ENCODE peak calls at places on chromosomes 11 and 22, in five cellular contexts. H, Z, X, G and U are unnamed samples.

GRCh38 chr11:18804621-18805020 is 13.0 kb upstream of the PTPN5 start:
- DNase-seq in H (no peak), Z (no peak), X (no peak), G (no peak), U (no peak)

GRCh38 chr11:106304274-106304673 is 226.8 kb downstream of the AASDHPPT start:
- DNase-seq in H (no peak), Z (no peak), X (no peak), G (no peak), U (no peak)

GRCh38 chr22:45202333-45203149 is 38.2 kb downstream of the KIAA0930 start:
- DNase-seq in H (no peak), Z (no peak), X (no peak), G (peak), U (no peak)

GRCh38 chr11:133202816-133203215 is 329.5 kb downstream of the OPCML start:
- DNase-seq in H (no peak), Z (no peak), X (no peak), G (no peak), U (no peak)

GRCh38 chr22:45552580-45553332 is 50.1 kb downstream of the FBLN1 start:
- DNase-seq in H (peak), Z (peak), X (no peak), G (peak), U (no peak)

GRCh38 chr11:64372802-64373597 is 14.0 kb downstream of the RPS6KA4 start:
- DNase-seq in H (peak), Z (no peak), X (no peak), G (no peak), U (no peak)

GRCh38 chr22:20086101-20086599 is 6.1 kb downstream of the DGCR8 start:
- DNase-seq in H (no peak), Z (no peak), X (no peak), G (no peak), U (no peak)

GRCh38 chr11:111105566-111105965 is 140.0 kb upstream of the POU2AF2 start:
- DNase-seq in H (no peak), Z (no peak), X (no peak), G (no peak), U (no peak)

GRCh38 chr22:46748948-46749681 is 11.1 kb upstream of the CERK start:
- DNase-seq in H (no peak), Z (no peak), X (peak), G (peak), U (no peak)

GRCh38 chr11:12465332-12465731 is 88.0 kb downstream of the PARVA start:
- DNase-seq in H (no peak), Z (no peak), X (no peak), G (no peak), U (no peak)

GRCh38 chr11:66568124-66568916 is at the start of gene CTSF:
- DNase-seq in H (peak), Z (peak), X (peak), G (peak), U (peak)

GRCh38 chr11:61810671-61811175 is 6.1 kb downstream of the FADS1 start:
- DNase-seq in H (no peak), Z (no peak), X (no peak), G (no peak), U (no peak)

GRCh38 chr11:59777104-59777503 is 21.9 kb downstream of the STX3 start:
- DNase-seq in H (no peak), Z (no peak), X (no peak), G (no peak), U (no peak)

GRCh38 chr11:59779487-59779886 is 24.3 kb downstream of the STX3 start:
- DNase-seq in H (no peak), Z (no peak), X (no peak), G (no peak), U (no peak)

GRCh38 chr11:59773082-59773438 is 17.9 kb downstream of the STX3 start:
- DNase-seq in H (no peak), Z (no peak), X (no peak), G (no peak), U (no peak)

GRCh38 chr11:59778122-59778521 is 22.9 kb downstream of the STX3 start:
- DNase-seq in H (no peak), Z (no peak), X (no peak), G (no peak), U (no peak)

DNA sequence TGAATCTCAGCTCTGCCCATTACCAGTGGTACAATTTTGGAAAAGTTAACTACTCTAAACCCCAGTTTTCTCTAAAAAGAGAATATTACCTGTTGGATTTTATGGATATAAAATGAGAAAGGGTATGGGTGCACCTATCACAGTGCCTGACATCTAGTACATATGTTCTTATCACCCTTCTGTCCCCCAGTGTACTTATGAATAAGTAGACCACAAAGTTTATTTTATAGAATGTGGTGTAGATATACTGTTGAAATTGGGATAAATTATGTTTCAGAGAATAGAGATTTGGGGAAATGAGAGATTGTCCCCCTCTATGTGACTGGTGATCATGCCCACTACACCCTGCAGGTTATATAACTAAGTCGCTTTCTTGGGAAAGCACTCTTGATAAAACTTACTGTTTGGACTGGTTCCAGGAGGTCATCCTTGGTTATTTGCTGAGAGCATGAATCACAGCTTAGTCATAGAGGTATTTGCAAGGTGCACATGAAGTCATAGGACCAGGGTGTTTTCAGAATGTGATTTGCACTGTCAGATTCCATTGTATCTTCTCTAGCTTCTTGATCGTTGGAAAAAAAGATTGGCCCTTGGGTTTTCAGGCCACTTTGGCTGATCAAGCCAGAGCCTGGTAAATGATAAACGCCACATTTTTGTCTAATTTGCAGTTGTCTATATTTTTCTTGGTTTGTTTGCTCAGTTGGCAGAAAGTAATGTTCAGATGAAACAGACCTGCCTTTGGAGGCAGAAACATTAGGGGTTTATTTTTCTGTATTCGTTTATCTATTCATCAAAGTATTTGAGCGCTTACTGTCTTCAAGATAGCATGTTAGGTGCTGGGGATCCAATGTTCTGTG is 21.3 kb downstream of the STX3 start:
- DNase-seq in H (no peak), Z (no peak), X (peak), G (no peak), U (no peak)
- TF ChIP-seq POLR2AphosphoS5 in H (no peak), Z (no peak), X (peak), G (no peak), U (no peak)

GRCh38 chr11:9039194-9039593 is 35.4 kb upstream of the NRIP3 start:
- DNase-seq in H (no peak), Z (peak), X (no peak), G (no peak), U (no peak)
- TF ChIP-seq POLR2AphosphoS5 in H (no peak), Z (no peak), X (no peak), G (no peak), U (no peak)

GRCh38 chr11:117928818-117929567 is at the start of gene TMPRSS13:
- DNase-seq in H (peak), Z (no peak), X (no peak), G (peak), U (no peak)
- TF ChIP-seq POLR2AphosphoS5 in H (no peak), Z (no peak), X (no peak), G (no peak), U (no peak)

DNA sequence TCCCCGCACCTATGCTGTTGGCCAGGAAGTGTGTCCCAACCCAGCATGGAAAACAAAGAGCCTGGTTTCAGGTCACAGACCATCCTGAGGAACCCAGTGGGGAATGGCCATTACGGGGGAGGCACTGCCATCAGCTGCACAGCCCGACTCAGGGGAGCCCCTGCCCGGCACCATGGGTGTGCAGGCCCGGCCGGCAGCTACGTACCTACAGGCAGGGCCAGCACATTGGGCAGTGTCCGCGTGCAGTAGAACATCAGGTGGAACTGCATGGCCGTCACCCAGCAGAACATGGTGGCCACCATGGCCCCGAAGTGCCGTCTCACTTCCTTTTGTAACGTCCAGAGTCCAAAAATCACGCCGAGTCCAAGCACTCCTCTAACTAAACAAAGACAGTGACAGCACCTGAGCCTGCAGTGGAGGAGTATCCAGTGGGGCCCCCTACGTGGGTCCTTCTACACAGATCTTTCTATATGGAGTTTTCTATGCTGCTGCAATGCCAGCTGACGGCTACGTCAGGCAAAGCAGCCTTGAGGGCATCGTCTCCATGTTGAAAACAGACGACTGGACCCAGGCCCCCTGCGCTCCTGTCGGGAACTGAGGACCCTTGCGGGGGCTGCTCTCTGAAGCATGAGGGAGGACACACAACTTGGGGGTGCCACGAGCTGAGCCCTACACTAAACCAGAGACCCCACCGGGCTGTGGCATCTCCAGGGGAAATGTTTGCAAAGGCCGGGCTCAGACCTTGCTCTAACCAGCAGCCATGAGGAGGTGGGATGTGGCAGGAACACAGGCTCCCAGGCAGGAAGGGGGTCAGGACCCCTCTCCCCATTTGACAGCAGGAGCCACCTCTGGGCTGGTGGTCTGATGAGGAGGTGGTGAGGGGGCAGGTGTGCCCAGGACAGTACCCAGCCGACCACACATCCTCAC is 7.7 kb downstream of the ALG12 start:
- DNase-seq in H (no peak), Z (no peak), X (no peak), G (peak), U (no peak)
- TF ChIP-seq POLR2AphosphoS5 in H (no peak), Z (no peak), X (no peak), G (no peak), U (no peak)

DNA sequence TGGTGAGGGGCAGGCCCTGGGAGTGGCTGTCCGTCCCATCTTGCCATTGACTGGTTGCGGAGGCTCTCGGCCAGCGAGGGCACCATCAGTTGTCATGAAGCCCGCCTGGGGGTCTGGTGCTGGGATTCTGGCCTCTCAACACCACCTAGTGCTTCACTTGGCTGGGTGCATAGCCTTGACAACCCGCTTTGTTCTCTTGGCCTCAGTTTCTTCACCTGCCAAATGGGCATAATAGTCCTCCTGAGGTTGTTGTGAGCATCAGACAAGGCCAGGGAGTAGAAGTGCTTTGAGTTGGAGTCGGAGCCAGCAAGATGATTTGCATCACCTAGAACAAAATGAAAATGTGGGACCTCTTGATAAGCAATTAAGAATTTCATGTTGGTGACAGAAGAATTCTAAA is 1.5 kb upstream of the CACNA1I start:
- DNase-seq in H (no peak), Z (no peak), X (no peak), G (no peak), U (no peak)
- TF ChIP-seq POLR2AphosphoS5 in H (no peak), Z (no peak), X (no peak), G (no peak), U (no peak)

GRCh38 chr11:113105584-113105983 is 144.4 kb downstream of the NCAM1 start:
- DNase-seq in H (no peak), Z (no peak), X (no peak), G (no peak), U (no peak)
- TF ChIP-seq POLR2AphosphoS5 in H (no peak), Z (no peak), X (no peak), G (no peak), U (no peak)

DNA sequence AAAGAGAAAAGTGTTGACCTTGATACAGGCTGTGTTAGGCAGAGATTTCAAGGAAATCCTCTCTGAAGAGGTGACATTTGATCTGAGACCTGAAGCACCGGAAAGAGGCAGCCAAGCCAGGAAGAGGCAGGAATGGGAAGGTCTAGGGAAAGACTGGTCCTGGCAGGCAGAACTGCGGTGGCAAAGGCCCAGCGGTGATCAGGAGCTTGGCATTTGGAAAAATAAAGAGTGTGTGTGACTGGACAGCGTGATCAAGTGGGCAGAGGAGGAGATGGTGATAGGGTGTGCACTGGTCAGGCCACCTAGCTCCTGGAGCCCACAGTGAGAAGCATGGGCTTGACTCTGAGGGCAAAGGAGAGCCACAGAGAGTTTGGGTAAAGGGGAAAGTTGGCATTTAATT is 27.2 kb upstream of the GAB4 start:
- DNase-seq in H (no peak), Z (no peak), X (no peak), G (no peak), U (no peak)
- TF ChIP-seq POLR2AphosphoS5 in H (no peak), Z (no peak), X (no peak), G (no peak), U (no peak)

GRCh38 chr11:561148-562003 is 606 bp downstream of the RASSF7 start:
- DNase-seq in H (peak), Z (peak), X (no peak), G (no peak), U (no peak)
- TF ChIP-seq POLR2AphosphoS5 in H (no peak), Z (no peak), X (no peak), G (no peak), U (no peak)

DNA sequence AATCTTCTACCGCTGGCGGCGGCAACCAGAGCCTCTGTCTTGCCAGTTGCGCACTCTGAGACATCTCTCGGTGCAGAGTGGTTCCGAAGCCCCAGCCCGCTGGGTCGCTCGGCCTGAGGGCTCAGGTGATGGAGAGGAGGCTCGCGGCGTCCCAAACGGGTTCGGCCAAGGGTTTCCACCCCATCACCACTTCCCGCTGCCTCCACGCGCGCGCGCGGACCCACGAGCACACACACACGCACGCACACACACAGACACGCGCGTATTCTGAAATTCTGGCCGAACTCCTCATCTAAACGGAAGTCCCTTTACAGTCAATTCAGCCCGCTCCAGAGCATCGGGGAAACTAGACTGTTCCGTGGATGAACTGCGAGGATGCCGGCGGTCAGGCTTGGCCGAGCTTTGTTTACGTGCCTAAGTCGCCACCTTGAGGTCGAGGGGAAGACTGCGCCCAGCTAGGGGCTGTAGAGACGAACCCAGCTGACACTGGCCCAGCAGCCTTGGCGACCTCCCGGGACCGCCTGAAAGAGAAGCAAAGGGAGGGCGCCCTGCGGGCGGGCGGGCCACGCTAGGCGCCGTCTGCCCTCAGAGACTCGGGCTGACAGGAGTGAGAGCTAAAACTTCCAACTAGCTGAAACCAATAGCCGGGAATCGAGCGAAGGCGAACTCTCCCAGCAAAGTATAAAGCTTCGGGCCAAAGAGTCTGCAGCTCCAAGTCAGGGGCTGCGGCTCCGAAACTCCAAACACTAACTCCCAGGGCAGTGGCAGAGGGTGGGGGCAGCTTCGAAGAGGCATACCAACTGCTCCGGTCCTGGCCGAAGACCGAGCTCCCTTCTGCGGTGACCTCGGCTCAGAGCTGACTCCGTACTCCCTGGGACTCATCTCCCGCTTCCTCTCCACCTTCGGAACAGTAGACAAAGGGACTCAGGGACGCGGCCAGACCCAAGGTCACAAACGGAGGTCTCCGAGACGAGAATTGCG is 124.8 kb upstream of the C11orf58 start:
- DNase-seq in H (peak), Z (peak), X (peak), G (peak), U (peak)
- TF ChIP-seq POLR2AphosphoS5 in H (no peak), Z (no peak), X (no peak), G (no peak), U (no peak)